ENCODE peak calls at places on chromosomes 4 and X, in seven cellular contexts. H is GM13977, P is activated gamma-delta T cell, Y is left colon, A is Kasumi-1, J is sigmoid colon, K is HEK293T. G is an unnamed sample.

GRCh38 chr4:155122382-155122781 is 86.1 kb upstream of the NPY2R start:
- DNase-seq in H (no peak), P (no peak), Y (no peak), A (no peak), J (no peak), K (no peak), G (no peak)

GRCh38 chr4:113248320-113248719 is 198.9 kb downstream of the ANK2 start:
- DNase-seq in H (no peak), P (no peak), Y (no peak), A (no peak), J (no peak), K (peak), G (no peak)

GRCh38 chr4:47373174-47373573 is 90.3 kb downstream of the COMMD8 start:
- DNase-seq in H (no peak), P (no peak), Y (no peak), A (peak), J (no peak), K (no peak), G (no peak)

GRCh38 chr4:161767116-161767515 is 396.7 kb downstream of the FSTL5 start:
- DNase-seq in H (no peak), P (no peak), Y (no peak), A (no peak), J (no peak), K (no peak), G (no peak)

GRCh38 chrX:11269006-11269405 is 24.2 kb upstream of the AMELX start:
- DNase-seq in H (no peak), P (no peak), Y (no peak), A (no peak), J (no peak), K (no peak), G (no peak)

GRCh38 chr4:114538012-114538617 is 60.5 kb upstream of the UGT8 start:
- DNase-seq in H (no peak), P (no peak), Y (no peak), A (no peak), J (no peak), K (no peak), G (no peak)

GRCh38 chr4:61533140-61533539 is 333.0 kb downstream of the ADGRL3 start:
- DNase-seq in H (no peak), P (no peak), Y (no peak), A (no peak), J (no peak), K (no peak), G (no peak)

GRCh38 chr4:155819066-155819465 is 47.0 kb downstream of the ASIC5 start:
- DNase-seq in H (no peak), P (no peak), Y (no peak), A (no peak), J (no peak), K (no peak), G (no peak)

GRCh38 chrX:41312786-41313185 is 21.2 kb upstream of the DDX3X start:
- DNase-seq in H (no peak), P (no peak), Y (no peak), A (no peak), J (no peak), K (no peak), G (no peak)

GRCh38 chrX:71621644-71622346 is 3.5 kb upstream of the CXCR3 start:
- DNase-seq in H (no peak), P (no peak), Y (peak), A (no peak), J (no peak), K (no peak), G (no peak)

GRCh38 chr4:2402053-2402452 is 16.4 kb downstream of the ZFYVE28 start:
- DNase-seq in H (no peak), P (no peak), Y (peak), A (peak), J (peak), K (peak), G (no peak)

GRCh38 chrX:23803931-23804381 is 21.0 kb downstream of the SAT1 start:
- DNase-seq in H (no peak), P (no peak), Y (no peak), A (no peak), J (peak), K (no peak), G (no peak)

GRCh38 chr4:47926667-47927258 is 12.4 kb upstream of the NFXL1 start:
- DNase-seq in H (peak), P (no peak), Y (peak), A (peak), J (no peak), K (peak), G (peak)

GRCh38 chrX:78455901-78456300 is 128.5 kb upstream of the CYSLTR1 start:
- DNase-seq in H (no peak), P (no peak), Y (no peak), A (no peak), J (no peak), K (no peak), G (no peak)

GRCh38 chrX:54494970-54495813 is 842 bp downstream of the FGD1 start:
- DNase-seq in H (no peak), P (no peak), Y (peak), A (no peak), J (no peak), K (no peak), G (no peak)

GRCh38 chrX:41919870-41920269 is 3.5 kb downstream of the CASK start:
- DNase-seq in H (no peak), P (no peak), Y (no peak), A (no peak), J (no peak), K (no peak), G (no peak)

GRCh38 chr4:142407569-142407968 is 438.5 kb downstream of the INPP4B start:
- DNase-seq in H (no peak), P (no peak), Y (no peak), A (no peak), J (no peak), K (no peak), G (no peak)

GRCh38 chr4:182449186-182449880 is 206.1 kb downstream of the TENM3 start:
- DNase-seq in H (peak), P (no peak), Y (no peak), A (no peak), J (peak), K (peak), G (no peak)

GRCh38 chr4:118989098-118990080 is 100.7 kb downstream of the SYNPO2 start:
- DNase-seq in H (no peak), P (no peak), Y (no peak), A (no peak), J (peak), K (no peak), G (no peak)

GRCh38 chrX:46965125-46965758 is 53.0 kb downstream of the JADE3 start:
- DNase-seq in H (no peak), P (no peak), Y (no peak), A (no peak), J (no peak), K (no peak), G (no peak)

GRCh38 chr4:31788676-31789075 is 1068.5 kb downstream of the PCDH7 start:
- DNase-seq in H (no peak), P (no peak), Y (no peak), A (no peak), J (no peak), K (no peak), G (no peak)

GRCh38 chr4:1856071-1856919 is at the start of gene LETM1:
- DNase-seq in H (peak), P (peak), Y (peak), A (peak), J (peak), K (peak), G (peak)

GRCh38 chr4:791866-792630 is 33.9 kb downstream of the CPLX1 start:
- DNase-seq in H (no peak), P (no peak), Y (peak), A (no peak), J (no peak), K (no peak), G (peak)

GRCh38 chrX:38699603-38700110 is 101.6 kb upstream of the MID1IP1 start:
- DNase-seq in H (no peak), P (no peak), Y (no peak), A (no peak), J (no peak), K (no peak), G (no peak)

GRCh38 chr4:7516116-7516772 is 81.5 kb upstream of the PSAPL1 start:
- DNase-seq in H (no peak), P (no peak), Y (no peak), A (no peak), J (no peak), K (no peak), G (no peak)

GRCh38 chr4:108008721-108009120 is 19.0 kb downstream of the HADH start:
- DNase-seq in H (no peak), P (no peak), Y (no peak), A (no peak), J (no peak), K (no peak), G (no peak)

GRCh38 chrX:15745179-15745578 is 7.1 kb downstream of the CA5B start:
- DNase-seq in H (no peak), P (no peak), Y (no peak), A (no peak), J (no peak), K (no peak), G (no peak)

GRCh38 chr4:128247906-128248305 is 39.7 kb downstream of the PGRMC2 start:
- DNase-seq in H (no peak), P (no peak), Y (no peak), A (no peak), J (no peak), K (no peak), G (no peak)

GRCh38 chr4:182306792-182307507 is 63.7 kb downstream of the TENM3 start:
- DNase-seq in H (no peak), P (no peak), Y (no peak), A (peak), J (no peak), K (no peak), G (no peak)

GRCh38 chr4:8538703-8539567 is 41.3 kb upstream of the GPR78 start:
- DNase-seq in H (no peak), P (no peak), Y (no peak), A (no peak), J (no peak), K (no peak), G (no peak)

GRCh38 chrX:18676470-18676869 is 4.6 kb upstream of the RS1 start:
- DNase-seq in H (no peak), P (no peak), Y (no peak), A (no peak), J (no peak), K (peak), G (no peak)

GRCh38 chr4:187118731-187119130 is 395.1 kb upstream of the FAT1 start:
- DNase-seq in H (no peak), P (no peak), Y (no peak), A (no peak), J (no peak), K (no peak), G (no peak)

GRCh38 chrX:119647552-119648420 is 41.6 kb upstream of the NKRF start:
- DNase-seq in H (peak), P (no peak), Y (no peak), A (no peak), J (no peak), K (no peak), G (peak)

GRCh38 chr4:168707205-168707604 is 210.4 kb downstream of the PALLD start:
- DNase-seq in H (no peak), P (no peak), Y (no peak), A (no peak), J (no peak), K (no peak), G (no peak)

GRCh38 chr4:37749398-37749988 is 63.3 kb upstream of the RELL1 start:
- DNase-seq in H (no peak), P (no peak), Y (no peak), A (peak), J (no peak), K (no peak), G (no peak)

GRCh38 chr4:76108467-76109181 is 34.1 kb downstream of the ART3 start:
- DNase-seq in H (no peak), P (no peak), Y (no peak), A (peak), J (no peak), K (peak), G (no peak)

GRCh38 chr4:94458682-94459081 is 6.9 kb downstream of the PDLIM5 start:
- DNase-seq in H (no peak), P (no peak), Y (no peak), A (no peak), J (no peak), K (peak), G (no peak)

GRCh38 chrX:16112428-16112827 is 10.9 kb upstream of the GRPR start:
- DNase-seq in H (no peak), P (no peak), Y (no peak), A (no peak), J (no peak), K (no peak), G (no peak)

GRCh38 chr4:72971572-72971971 is 97.9 kb downstream of the COX18 start:
- DNase-seq in H (no peak), P (no peak), Y (no peak), A (no peak), J (no peak), K (no peak), G (no peak)

G was measured in T-helper 22 cell.